ENCODE peak calls at places on chromosomes 3 and 15, in nine cellular contexts. C is mucosa of gallbladder; A is stimulated activated CD4-positive, alpha-beta T cell treated with anti-CD3 and anti-CD28 coated beads, Interleukin-15, amount 100 ng/mL, for 1 hour; Y is choroid plexus epithelial cell; X is left cardiac atrium; L is activated T-cell treated with anti-CD3 and anti-CD28 coated beads, Interleukin-2, amount 50 U/mL, for 72 hours; N is NCI-H1092 treated with DMSO at 0.1 percent for 48 hours; M is central memory CD8-positive, alpha-beta T cell; K is transverse colon. B is an unnamed sample.

GRCh38 chr3:121436641-121437040 is 109.1 kb downstream of the POLQ start:
- DNase-seq in Y (no peak), M (no peak), L (no peak), A (no peak), K (no peak), X (no peak), N (no peak), C (peak), B (no peak)

GRCh38 chr3:160183375-160184076 is 41.7 kb upstream of the C3orf80 start:
- DNase-seq in N (no peak), M (no peak), A (no peak), L (no peak), X (no peak), Y (peak), C (no peak), K (no peak), B (no peak)

GRCh38 chr15:78457101-78457500 is 19.1 kb downstream of the IREB2 start:
- DNase-seq in L (no peak), X (no peak), Y (peak), N (peak), K (no peak), M (no peak), A (no peak), C (no peak), B (no peak)

GRCh38 chr3:157618075-157618760 is 115.0 kb upstream of the VEPH1 start:
- DNase-seq in N (peak), A (no peak), M (no peak), Y (peak), X (no peak), K (no peak), C (no peak), L (no peak), B (no peak)

GRCh38 chr3:62011667-62012066 is 361.7 kb downstream of the FEZF2 start:
- DNase-seq in X (no peak), L (no peak), K (no peak), N (no peak), C (no peak), Y (peak), A (no peak), M (no peak), B (no peak)

GRCh38 chr3:131033480-131034080 is 6.9 kb downstream of the NEK11 start:
- DNase-seq in C (no peak), N (peak), K (no peak), L (peak), A (no peak), Y (peak), X (no peak), M (no peak), B (peak)

GRCh38 chr3:129357616-129358015 is 70.8 kb downstream of the EFCAB12 start:
- DNase-seq in M (no peak), N (no peak), L (no peak), Y (no peak), C (no peak), K (no peak), X (no peak), A (no peak), B (no peak)

GRCh38 chr3:188861847-188862740 is 309.7 kb upstream of the TPRG1 start:
- DNase-seq in N (no peak), Y (peak), K (no peak), M (no peak), X (no peak), C (no peak), L (no peak), A (no peak), B (no peak)

GRCh38 chr3:156606729-156607128 is 51.8 kb upstream of the SSR3 start:
- DNase-seq in M (no peak), K (no peak), C (no peak), A (no peak), N (no peak), Y (no peak), L (no peak), X (no peak), B (no peak)

GRCh38 chr3:146092230-146092629 is 68.8 kb downstream of the PLOD2 start:
- DNase-seq in K (no peak), A (no peak), C (no peak), M (no peak), Y (peak), X (no peak), N (no peak), L (no peak), B (no peak)

GRCh38 chr15:48966595-48967301 is 3.0 kb upstream of the SHC4 start:
- DNase-seq in C (no peak), M (no peak), A (no peak), K (no peak), Y (peak), N (no peak), X (no peak), L (peak), B (peak)

GRCh38 chr15:60091150-60091549 is 87.0 kb downstream of the FOXB1 start:
- DNase-seq in L (no peak), A (no peak), N (no peak), K (no peak), M (no peak), X (peak), C (peak), Y (peak), B (no peak)

GRCh38 chr15:23372284-23372683 is 17.7 kb downstream of the GOLGA8S start:
- DNase-seq in X (peak), C (no peak), L (no peak), N (no peak), Y (peak), A (no peak), M (no peak), K (no peak), B (no peak)

GRCh38 chr3:135034291-135034768 is 239.3 kb downstream of the EPHB1 start:
- DNase-seq in K (no peak), C (no peak), N (peak), L (no peak), M (no peak), A (no peak), Y (no peak), X (no peak), B (no peak)

GRCh38 chr15:92954578-92954977 is 54.5 kb downstream of the CHD2 start:
- DNase-seq in L (peak), X (no peak), Y (peak), A (no peak), M (no peak), N (no peak), K (no peak), C (no peak), B (no peak)

GRCh38 chr15:61621146-61621545 is 392.0 kb upstream of the RORA start:
- DNase-seq in K (no peak), A (no peak), M (no peak), Y (peak), C (peak), L (peak), N (peak), X (peak), B (no peak)

GRCh38 chr3:37183976-37184375 is 9.6 kb upstream of the LRRFIP2 start:
- DNase-seq in N (no peak), A (no peak), X (no peak), M (no peak), K (no peak), L (no peak), C (no peak), Y (no peak), B (no peak)

GRCh38 chr15:86624261-86625036 is 544.8 kb downstream of the AGBL1 start:
- DNase-seq in M (peak), Y (peak), L (peak), A (peak), N (no peak), K (peak), C (peak), X (peak), B (peak)

GRCh38 chr3:43423142-43423541 is 136.8 kb downstream of the SNRK start:
- DNase-seq in M (no peak), K (peak), A (no peak), L (no peak), Y (peak), X (peak), C (no peak), N (no peak), B (no peak)

GRCh38 chr3:58900372-58900771 is 149.5 kb downstream of the CFAP20DC start:
- DNase-seq in A (no peak), K (no peak), C (no peak), Y (no peak), N (no peak), M (no peak), X (no peak), L (no peak), B (no peak)

GRCh38 chr3:191721390-191721801 is 260.4 kb downstream of the PYDC2 start:
- DNase-seq in N (no peak), C (no peak), M (no peak), L (no peak), X (no peak), K (no peak), Y (no peak), A (no peak), B (no peak)

GRCh38 chr3:13173186-13173585 is 100.0 kb upstream of the IQSEC1 start:
- DNase-seq in C (no peak), N (no peak), A (no peak), Y (no peak), L (no peak), X (no peak), M (no peak), K (no peak), B (no peak)

GRCh38 chr3:110456438-110457138 is 615.0 kb upstream of the NECTIN3 start:
- DNase-seq in X (no peak), K (no peak), M (no peak), L (no peak), N (no peak), A (no peak), Y (no peak), C (no peak), B (no peak)

GRCh38 chr3:168398371-168399030 is 302.8 kb upstream of the GOLIM4 start:
- DNase-seq in X (no peak), K (no peak), C (no peak), Y (peak), M (no peak), L (no peak), A (no peak), N (no peak), B (no peak)

GRCh38 chr3:48500656-48501055 is 3.3 kb downstream of the SHISA5 start:
- DNase-seq in A (no peak), X (no peak), N (no peak), K (no peak), M (no peak), Y (no peak), L (no peak), C (no peak), B (no peak)

GRCh38 chr15:69704229-69704628 is 251.6 kb downstream of the RPLP1 start:
- DNase-seq in C (no peak), L (no peak), K (no peak), X (no peak), N (no peak), Y (peak), A (no peak), M (no peak), B (no peak)

GRCh38 chr3:139302801-139303113 is 41.1 kb upstream of the MRPS22 start:
- DNase-seq in L (no peak), M (no peak), N (no peak), Y (no peak), X (no peak), A (no peak), K (no peak), C (no peak), B (no peak)

GRCh38 chr3:160196511-160197104 is 28.6 kb upstream of the C3orf80 start:
- DNase-seq in M (no peak), A (no peak), N (no peak), K (no peak), C (no peak), L (no peak), X (peak), Y (no peak), B (no peak)

GRCh38 chr15:59170295-59170881 is 36.3 kb upstream of the LDHAL6B start:
- DNase-seq in K (peak), M (no peak), X (peak), A (no peak), C (peak), Y (no peak), N (peak), L (no peak), B (no peak)

GRCh38 chr3:99765042-99765942 is 52.4 kb upstream of the CMSS1 start:
- DNase-seq in X (no peak), C (no peak), L (no peak), A (no peak), M (no peak), K (no peak), N (no peak), Y (peak), B (no peak)

GRCh38 chr3:126934149-126934548 is 48.8 kb upstream of the PLXNA1 start:
- DNase-seq in N (no peak), C (no peak), K (no peak), A (no peak), Y (no peak), L (no peak), X (no peak), M (no peak), B (no peak)